ENCODE peak calls at places on chromosomes 5 and 9, in ten cellular contexts. A, H, L, W, C, D, X, K, J and S are unnamed samples.

GRCh38 chr5:14983666-14984441 is 112.3 kb upstream of the ANKH start:
- DNase-seq in L (no peak), A (no peak), D (no peak), K (no peak), X (no peak), W (no peak), H (no peak), C (no peak), J (no peak), S (no peak)

GRCh38 chr5:41763096-41763495 is 107.1 kb downstream of the OXCT1 start:
- DNase-seq in H (no peak), K (no peak), D (peak), W (no peak), L (no peak), A (no peak), C (no peak), X (no peak), J (no peak), S (no peak)

GRCh38 chr5:1734271-1734907 is 65.2 kb downstream of the MRPL36 start:
- DNase-seq in H (no peak), J (peak), X (no peak), C (no peak), D (no peak), K (peak), W (no peak), L (no peak), A (no peak), S (no peak)

GRCh38 chr9:133607976-133608375 is 1.2 kb downstream of the FAM163B start:
- DNase-seq in D (no peak), W (no peak), A (no peak), H (no peak), L (no peak), X (no peak), K (peak), J (no peak), C (no peak), S (no peak)

GRCh38 chr9:71037521-71037920 is 83.9 kb downstream of the TRPM3 start:
- DNase-seq in J (no peak), D (no peak), K (no peak), X (no peak), C (no peak), H (no peak), L (no peak), A (no peak), W (no peak), S (no peak)

GRCh38 chr5:168818586-168818985 is 239.4 kb upstream of the PANK3 start:
- DNase-seq in L (no peak), H (no peak), A (peak), J (peak), D (no peak), C (no peak), W (no peak), X (no peak), K (peak), S (no peak)

GRCh38 chr5:67795781-67796477 is 419.6 kb upstream of the PIK3R1 start:
- DNase-seq in L (no peak), D (peak), K (no peak), J (no peak), C (no peak), W (no peak), X (no peak), A (no peak), H (no peak), S (no peak)

GRCh38 chr9:127588740-127589506 is 23.2 kb upstream of the STXBP1 start:
- DNase-seq in W (no peak), K (no peak), A (no peak), H (no peak), D (no peak), C (no peak), X (no peak), J (no peak), L (no peak), S (no peak)

GRCh38 chr5:142779163-142779562 is 9.0 kb downstream of the ARHGAP26 start:
- DNase-seq in W (no peak), K (no peak), J (no peak), L (peak), D (no peak), H (no peak), C (no peak), X (no peak), A (peak), S (no peak)

GRCh38 chr5:475704-476101 is 32.7 kb downstream of the EXOC3 start:
- DNase-seq in D (no peak), X (peak), J (no peak), L (no peak), A (no peak), K (peak), C (no peak), W (no peak), H (no peak), S (no peak)

GRCh38 chr5:16666861-16667481 is 50.2 kb upstream of the RETREG1 start:
- DNase-seq in D (no peak), J (no peak), L (peak), K (no peak), A (peak), C (no peak), X (no peak), H (no peak), W (no peak), S (no peak)

GRCh38 chr9:126615251-126615790 is 1.6 kb downstream of the LMX1B start:
- DNase-seq in K (peak), J (peak), C (no peak), L (peak), W (peak), X (no peak), A (no peak), D (no peak), H (no peak), S (peak)

GRCh38 chr9:110659891-110660541 is 8.6 kb upstream of the MUSK start:
- DNase-seq in W (no peak), K (no peak), C (no peak), J (no peak), H (no peak), A (no peak), D (peak), L (peak), X (no peak), S (no peak)

GRCh38 chr9:137406876-137407589 is 15.9 kb downstream of the EXD3 start:
- DNase-seq in C (no peak), W (peak), H (no peak), K (peak), L (peak), A (peak), X (no peak), J (no peak), D (peak), S (no peak)

GRCh38 chr9:117377046-117377445 is 37.8 kb downstream of the ASTN2 start:
- DNase-seq in W (peak), K (no peak), D (no peak), H (no peak), X (peak), A (no peak), C (no peak), J (no peak), L (no peak), S (no peak)

GRCh38 chr5:174982381-174982780 is 258.0 kb downstream of the MSX2 start:
- DNase-seq in X (no peak), W (no peak), K (no peak), A (no peak), L (no peak), D (no peak), H (no peak), C (no peak), J (no peak), S (no peak)

GRCh38 chr9:7104625-7105024 is 346.9 kb downstream of the KDM4C start:
- DNase-seq in H (no peak), C (no peak), A (peak), L (no peak), J (no peak), D (no peak), K (no peak), X (no peak), W (no peak), S (no peak)

DNA sequence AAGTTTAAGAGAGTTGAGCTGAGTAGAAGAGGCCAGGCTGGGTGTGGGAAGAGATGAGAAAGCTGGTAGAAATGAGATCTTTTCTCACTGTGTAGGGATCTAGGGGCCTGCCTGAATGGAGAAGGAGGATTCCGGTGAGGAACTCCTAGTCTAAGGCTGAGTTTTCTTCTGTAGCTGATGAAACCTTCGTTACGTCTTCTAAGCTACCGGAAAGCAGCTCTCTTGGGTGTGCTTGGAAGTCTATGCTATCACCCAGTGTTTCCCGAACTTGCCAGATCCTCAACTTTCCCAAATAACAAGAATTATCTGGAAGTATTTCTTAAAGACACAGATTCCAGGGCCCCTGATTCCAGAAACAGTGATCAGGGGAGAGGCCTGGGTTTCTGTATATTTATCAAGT is 55.4 kb upstream of the TNFSF15 start:
- DNase-seq in C (no peak), H (no peak), X (no peak), L (no peak), J (no peak), A (no peak), W (no peak), K (no peak), D (no peak), S (no peak)
- TF ChIP-seq CTCF in C (no peak), H (no peak), X (no peak), L (no peak), J (no peak), A (no peak), W (no peak), K (no peak), D (no peak), S (no peak)

GRCh38 chr5:172713113-172713808 is 57.7 kb downstream of the DUSP1 start:
- DNase-seq in H (no peak), C (no peak), X (peak), K (peak), A (peak), J (peak), D (no peak), L (no peak), W (peak), S (no peak)
- TF ChIP-seq CTCF in H (peak), C (peak), X (peak), K (peak), A (peak), J (peak), D (peak), L (peak), W (peak), S (peak)

GRCh38 chr9:79569814-79570448 is 1.8 kb upstream of the TLE4 start:
- DNase-seq in J (no peak), W (no peak), X (no peak), H (no peak), C (no peak), L (no peak), D (no peak), A (no peak), K (no peak), S (no peak)
- TF ChIP-seq CTCF in J (no peak), W (no peak), X (no peak), H (no peak), C (no peak), L (no peak), D (no peak), A (no peak), K (no peak), S (no peak)

GRCh38 chr5:73625905-73626811 is at the start of gene ARHGEF28:
- DNase-seq in L (peak), K (peak), H (peak), W (peak), J (peak), D (peak), X (peak), C (no peak), A (peak), S (peak)
- TF ChIP-seq CTCF in L (no peak), K (no peak), H (no peak), W (no peak), J (no peak), D (no peak), X (no peak), C (no peak), A (no peak), S (no peak)